ENCODE peak calls at places on chromosomes 1 and 21, in five cellular contexts. D is heart right ventricle; P is GM20000; E is aorta; M is stimulated activated CD4-positive, alpha-beta T cell treated with anti-CD3 and anti-CD28 coated beads, Interleukin-4, amount 100 ng/mL, for 48 hours. O is an unnamed sample.

GRCh38 chr1:206826409-206826808 is 39.0 kb upstream of the IL20 start:
- DNase-seq in P (no peak), M (no peak), E (no peak), D (no peak), O (no peak)

GRCh38 chr21:45818276-45818903 is 163.2 kb upstream of the COL6A1 start:
- DNase-seq in M (no peak), E (no peak), D (no peak), P (no peak), O (peak)

GRCh38 chr1:58436615-58437297 is 109.8 kb downstream of the OMA1 start:
- DNase-seq in E (no peak), M (no peak), D (no peak), P (no peak), O (no peak)

GRCh38 chr1:225460737-225461532 is 33.1 kb upstream of the LBR start:
- DNase-seq in M (no peak), P (no peak), D (no peak), E (peak), O (no peak)

GRCh38 chr1:201009967-201010645 is 13.4 kb downstream of the KIF21B start:
- DNase-seq in P (no peak), M (no peak), E (no peak), D (no peak), O (no peak)

GRCh38 chr1:172742599-172743500 is 83.9 kb downstream of the FASLG start:
- DNase-seq in M (no peak), P (peak), E (no peak), D (no peak), O (no peak)

GRCh38 chr1:48619529-48619928 is 147.5 kb upstream of the SPATA6 start:
- DNase-seq in D (no peak), P (no peak), M (no peak), E (peak), O (no peak)

GRCh38 chr1:47527653-47528272 is 89.9 kb downstream of the FOXD2 start:
- DNase-seq in M (no peak), P (no peak), D (no peak), E (no peak), O (no peak)

GRCh38 chr1:159581422-159581821 is 6.2 kb upstream of the APCS start:
- DNase-seq in P (no peak), D (no peak), M (no peak), E (no peak), O (no peak)

GRCh38 chr1:216430744-216431143 is 7.5 kb upstream of the USH2A start:
- DNase-seq in E (no peak), M (no peak), D (no peak), P (no peak), O (no peak)

GRCh38 chr21:45996311-45997204 is 15.0 kb downstream of the COL6A1 start:
- DNase-seq in E (peak), P (no peak), D (peak), M (no peak), O (no peak)

GRCh38 chr1:234724517-234725176 is 114.7 kb upstream of the IRF2BP2 start:
- DNase-seq in M (peak), D (peak), P (no peak), E (peak), O (no peak)

GRCh38 chr1:86822463-86822862 is 91.5 kb downstream of the SELENOF start:
- DNase-seq in P (no peak), M (no peak), D (no peak), E (no peak), O (no peak)

GRCh38 chr1:60911980-60912692 is 170.2 kb upstream of the NFIA start:
- DNase-seq in P (no peak), E (peak), D (peak), M (no peak), O (no peak)

GRCh38 chr21:42102063-42102462 is 30.9 kb downstream of the UMODL1 start:
- DNase-seq in P (no peak), E (no peak), D (no peak), M (no peak), O (no peak)

GRCh38 chr1:163162281-163162937 is 40.3 kb downstream of the RGS5 start:
- DNase-seq in P (no peak), M (no peak), D (no peak), E (no peak), O (no peak)

GRCh38 chr1:108533351-108534083 is 26.4 kb upstream of the EEIG2 start:
- DNase-seq in D (no peak), M (peak), E (no peak), P (peak), O (no peak)

GRCh38 chr1:168428063-168428731 is 115.6 kb downstream of the XCL2 start:
- DNase-seq in D (peak), E (no peak), P (no peak), M (no peak), O (no peak)

GRCh38 chr1:208298593-208299233 is 54.5 kb upstream of the PLXNA2 start:
- DNase-seq in D (no peak), P (no peak), E (no peak), M (no peak), O (no peak)

GRCh38 chr1:210624722-210625121 is 296.0 kb downstream of the HHAT start:
- DNase-seq in D (peak), P (no peak), M (no peak), E (no peak), O (no peak)

GRCh38 chr1:75233302-75233929 is 99.2 kb downstream of the LHX8 start:
- DNase-seq in P (peak), M (no peak), D (no peak), E (no peak), O (peak)

GRCh38 chr1:230825061-230825803 is 43.1 kb downstream of the C1orf198 start:
- DNase-seq in M (no peak), P (no peak), E (no peak), D (no peak), O (no peak)

GRCh38 chr1:25361901-25362300 is 23.8 kb downstream of the TMEM50A start:
- DNase-seq in E (no peak), P (no peak), D (no peak), M (no peak), O (no peak)

GRCh38 chr1:87249803-87250202 is 78.9 kb upstream of the LMO4 start:
- DNase-seq in D (no peak), E (no peak), P (no peak), M (no peak), O (no peak)

GRCh38 chr1:219518168-219518905 is 94.6 kb downstream of the ZC3H11B start:
- DNase-seq in E (no peak), M (no peak), P (no peak), D (no peak), O (no peak)

GRCh38 chr1:27542463-27543273 is 52.7 kb upstream of the WASF2 start:
- DNase-seq in P (no peak), M (no peak), E (no peak), D (peak), O (no peak)

GRCh38 chr1:160375788-160376524 is 9.1 kb downstream of the NHLH1 start:
- DNase-seq in E (no peak), P (peak), D (no peak), M (no peak), O (no peak)